ENCODE peak calls at places on chromosomes 3 and 15, in six cellular contexts. R is H1, S is K562, I is GM12891, A is GM12878, Z is HepG2. X is an unnamed sample.

GRCh38 chr3:161854232-161854771 is 357.7 kb downstream of the OTOL1 start:
- DNase-seq in R (peak), S (no peak), I (peak), A (no peak), Z (peak), X (no peak)

GRCh38 chr3:136932518-136932917 is 25.3 kb upstream of the IL20RB start:
- DNase-seq in R (no peak), S (no peak), I (no peak), A (no peak), Z (no peak), X (no peak)

GRCh38 chr3:12193485-12194165 is 34.9 kb upstream of the TIMP4 start:
- DNase-seq in R (no peak), S (no peak), I (no peak), A (peak), Z (peak), X (no peak)

GRCh38 chr3:55823829-55824228 is 336.7 kb upstream of the WNT5A start:
- DNase-seq in R (no peak), S (no peak), I (no peak), A (no peak), Z (no peak), X (no peak)

GRCh38 chr3:33032937-33033336 is 64.0 kb downstream of the GLB1 start:
- DNase-seq in R (no peak), S (no peak), I (no peak), A (no peak), Z (no peak), X (no peak)

GRCh38 chr3:150238995-150239612 is 169.0 kb upstream of the TSC22D2 start:
- DNase-seq in R (peak), S (no peak), I (no peak), A (no peak), Z (peak), X (no peak)

GRCh38 chr15:69071265-69071664 is 56.8 kb downstream of the NOX5 start:
- DNase-seq in R (no peak), S (no peak), I (no peak), A (no peak), Z (no peak), X (no peak)

GRCh38 chr3:66095295-66096001 is 56.7 kb upstream of the MAGI1 start:
- DNase-seq in R (no peak), S (no peak), I (no peak), A (no peak), Z (no peak), X (no peak)

GRCh38 chr3:32757618-32758374 is 60.0 kb upstream of the TRIM71 start:
- DNase-seq in R (no peak), S (peak), I (no peak), A (no peak), Z (peak), X (no peak)

GRCh38 chr3:197749315-197749600 is 425 bp upstream of the FYTTD1 start:
- DNase-seq in R (no peak), S (peak), I (peak), A (no peak), Z (no peak), X (no peak)

GRCh38 chr15:71447328-71448250 is 332.3 kb downstream of the THSD4 start:
- DNase-seq in R (no peak), S (no peak), I (no peak), A (no peak), Z (no peak), X (no peak)

GRCh38 chr3:99620976-99621375 is 17.4 kb upstream of the COL8A1 start:
- DNase-seq in R (no peak), S (no peak), I (no peak), A (no peak), Z (no peak), X (no peak)

GRCh38 chr15:100158368-100158767 is 183.4 kb downstream of the ADAMTS17 start:
- DNase-seq in R (no peak), S (no peak), I (no peak), A (no peak), Z (no peak), X (no peak)

GRCh38 chr15:68774120-68774519 is 46.6 kb downstream of the ANP32A start:
- DNase-seq in R (no peak), S (no peak), I (no peak), A (no peak), Z (no peak), X (no peak)

GRCh38 chr3:49172616-49173041 is 1.2 kb downstream of the KLHDC8B start:
- DNase-seq in R (no peak), S (no peak), I (no peak), A (no peak), Z (no peak), X (no peak)

GRCh38 chr3:128322030-128323022 is 144.4 kb downstream of the DNAJB8 start:
- DNase-seq in R (peak), S (peak), I (peak), A (no peak), Z (no peak), X (no peak)

GRCh38 chr15:65834603-65835282 is 34.5 kb upstream of the RAB11A start:
- DNase-seq in R (no peak), S (no peak), I (no peak), A (no peak), Z (no peak), X (no peak)

GRCh38 chr3:16335772-16336621 is 71.0 kb downstream of the OXNAD1 start:
- DNase-seq in R (no peak), S (no peak), I (no peak), A (no peak), Z (no peak), X (no peak)

GRCh38 chr3:71584216-71585061 is 911 bp upstream of the FOXP1 start:
- DNase-seq in R (no peak), S (peak), I (no peak), A (no peak), Z (peak), X (no peak)

GRCh38 chr3:14646589-14647413 is 4.8 kb upstream of the CCDC174 start:
- DNase-seq in R (no peak), S (no peak), I (no peak), A (no peak), Z (no peak), X (no peak)

GRCh38 chr15:40103864-40104271 is 4.8 kb downstream of the BMF start:
- DNase-seq in R (no peak), S (no peak), I (no peak), A (no peak), Z (no peak), X (no peak)

GRCh38 chr15:61916104-61916503 is 144.1 kb downstream of the VPS13C start:
- DNase-seq in R (no peak), S (no peak), I (no peak), A (no peak), Z (no peak), X (no peak)

GRCh38 chr3:167700926-167701325 is 33.8 kb downstream of the PDCD10 start:
- DNase-seq in R (no peak), S (no peak), I (no peak), A (no peak), Z (no peak), X (no peak)

GRCh38 chr15:65641723-65642475 is 20.2 kb downstream of the SLC24A1 start:
- DNase-seq in R (no peak), S (no peak), I (no peak), A (no peak), Z (peak), X (no peak)

GRCh38 chr15:39784125-39784524 is 1.5 kb upstream of the FSIP1 start:
- DNase-seq in R (no peak), S (no peak), I (no peak), A (no peak), Z (no peak), X (no peak)

GRCh38 chr3:138445654-138446053 is 11.2 kb downstream of the ESYT3 start:
- DNase-seq in R (no peak), S (no peak), I (no peak), A (no peak), Z (no peak), X (no peak)

GRCh38 chr3:129732200-129732876 is 125.9 kb upstream of the PLXND1 start:
- DNase-seq in R (no peak), S (no peak), I (no peak), A (no peak), Z (peak), X (no peak)

GRCh38 chr15:59741274-59741906 is 52.3 kb upstream of the BNIP2 start:
- DNase-seq in R (no peak), S (no peak), I (no peak), A (no peak), Z (peak), X (no peak)

GRCh38 chr3:14770591-14770990 is 48.2 kb upstream of the FGD5 start:
- DNase-seq in R (no peak), S (no peak), I (no peak), A (no peak), Z (no peak), X (no peak)

GRCh38 chr3:109685084-109686079 is 348.0 kb upstream of the DPPA4 start:
- DNase-seq in R (no peak), S (no peak), I (no peak), A (no peak), Z (no peak), X (no peak)

GRCh38 chr15:31270767-31271166 is 55.9 kb upstream of the KLF13 start:
- DNase-seq in R (no peak), S (peak), I (no peak), A (no peak), Z (no peak), X (no peak)

GRCh38 chr3:192892981-192893827 is 24.5 kb downstream of the MB21D2 start:
- DNase-seq in R (no peak), S (no peak), I (peak), A (peak), Z (no peak), X (peak)

GRCh38 chr3:106745344-106746168 is 631.7 kb upstream of the CCDC54 start:
- DNase-seq in R (no peak), S (no peak), I (no peak), A (no peak), Z (no peak), X (no peak)

GRCh38 chr3:111904376-111905241 is 45.5 kb downstream of the PHLDB2 start:
- DNase-seq in R (no peak), S (no peak), I (no peak), A (no peak), Z (peak), X (no peak)

GRCh38 chr3:116256843-116257485 is 188.3 kb downstream of the LSAMP start:
- DNase-seq in R (no peak), S (no peak), I (no peak), A (no peak), Z (no peak), X (no peak)

GRCh38 chr3:7781395-7781794 is 720.2 kb upstream of the LMCD1 start:
- DNase-seq in R (no peak), S (no peak), I (no peak), A (no peak), Z (no peak), X (no peak)

GRCh38 chr3:178968996-178969700 is 102.5 kb downstream of the ZMAT3 start:
- DNase-seq in R (no peak), S (no peak), I (no peak), A (peak), Z (no peak), X (no peak)

DNA sequence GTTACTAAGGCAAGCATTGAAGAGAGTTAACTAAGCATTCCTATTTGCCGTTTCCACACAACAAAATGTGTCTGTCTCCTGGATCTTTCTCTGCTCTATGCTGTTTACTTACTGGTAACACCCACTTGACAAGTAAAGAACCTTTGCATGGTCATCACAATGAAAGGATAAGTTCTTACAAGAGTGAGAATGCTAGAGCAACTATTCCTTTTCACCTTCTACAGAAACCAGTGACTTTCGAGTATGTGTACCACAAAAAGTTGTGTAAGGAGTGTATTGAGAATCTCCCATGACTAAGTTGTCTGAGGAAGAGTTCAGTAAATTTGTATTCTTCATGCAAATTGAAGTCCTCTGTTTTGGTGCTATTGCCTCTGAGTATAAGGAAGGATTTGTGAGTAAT is 10.8 kb downstream of the TIPARP start:
- DNase-seq in R (no peak), S (no peak), I (no peak), A (no peak), Z (no peak), X (no peak)
- TF ChIP-seq TAF1 in R (no peak), S (no peak), I (no peak), A (no peak), Z (no peak), X (no peak)

GRCh38 chr15:97962263-97962662 is 1.8 kb downstream of the ARRDC4 start:
- DNase-seq in R (no peak), S (no peak), I (no peak), A (no peak), Z (peak), X (no peak)

GRCh38 chr15:97963779-97964178 is 3.3 kb downstream of the ARRDC4 start:
- DNase-seq in R (no peak), S (no peak), I (no peak), A (no peak), Z (no peak), X (no peak)

GRCh38 chr15:97959738-97960363 is 652 bp upstream of the ARRDC4 start:
- DNase-seq in R (no peak), S (no peak), I (no peak), A (no peak), Z (no peak), X (no peak)

GRCh38 chr15:97961067-97961954 is 808 bp downstream of the ARRDC4 start:
- DNase-seq in R (peak), S (peak), I (no peak), A (no peak), Z (peak), X (no peak)

GRCh38 chr15:97960364-97961066 is at the start of gene ARRDC4:
- DNase-seq in R (peak), S (peak), I (peak), A (no peak), Z (peak), X (no peak)
- TF ChIP-seq POLR2AphosphoS5 in R (no peak), S (peak), I (no peak), A (no peak), Z (no peak), X (no peak)

DNA sequence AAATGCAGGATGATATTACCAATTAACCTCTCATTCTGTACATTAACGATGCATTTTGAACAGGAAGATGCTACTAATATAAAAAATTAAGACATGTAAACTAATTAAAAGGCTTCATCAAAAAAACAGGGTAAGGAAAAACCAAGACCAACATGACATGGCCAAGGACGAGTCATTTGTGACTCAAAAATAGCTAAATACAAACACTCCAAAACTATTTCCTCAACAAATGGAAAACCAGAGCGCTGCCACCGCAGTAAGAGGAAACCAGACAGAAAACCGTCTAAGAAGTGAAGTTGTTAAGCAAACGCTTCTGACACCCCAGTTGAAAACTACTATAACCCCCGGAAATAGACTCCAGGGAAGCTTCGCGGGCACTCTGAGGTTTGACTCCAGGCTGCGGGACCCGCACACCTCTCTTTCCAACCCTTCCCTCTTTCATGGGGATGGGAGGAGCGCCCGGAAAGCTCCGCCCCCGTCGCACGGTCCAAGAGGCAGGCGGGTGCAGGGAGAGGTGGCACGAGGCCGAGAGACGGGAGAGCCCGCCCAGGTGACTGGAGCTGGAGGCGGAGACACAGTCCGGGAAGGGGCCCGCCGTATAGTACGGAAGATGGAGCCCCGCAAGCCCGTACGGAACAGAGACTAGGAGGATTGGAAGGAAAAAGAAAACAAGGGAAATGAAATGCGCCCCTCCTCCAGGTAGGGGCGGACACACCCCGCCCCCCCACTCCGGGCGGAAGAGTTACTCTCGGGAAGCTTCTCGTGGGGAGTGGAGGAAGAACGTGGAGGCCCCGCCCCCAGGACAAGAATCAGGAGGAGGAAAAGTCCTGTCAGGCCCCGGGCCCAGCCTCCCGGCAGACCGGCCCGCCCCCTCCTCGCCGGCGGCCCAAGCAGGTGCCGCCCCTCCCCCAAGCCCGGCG is 684 bp downstream of the DCAF1 start:
- DNase-seq in R (peak), S (peak), I (peak), A (peak), Z (peak), X (peak)
- TF ChIP-seq POLR2A in R (peak), S (peak), I (peak), A (peak), Z (peak), X (peak)

GRCh38 chr3:183094711-183095110 is 4.6 kb downstream of the MCCC1 start:
- DNase-seq in R (no peak), S (no peak), I (no peak), A (no peak), Z (no peak), X (no peak)

GRCh38 chr3:183100376-183100775 is 1.1 kb upstream of the MCCC1 start:
- DNase-seq in R (no peak), S (no peak), I (no peak), A (no peak), Z (no peak), X (no peak)

GRCh38 chr3:183099026-183099837 is at the start of gene MCCC1:
- DNase-seq in R (peak), S (peak), I (peak), A (peak), Z (peak), X (peak)

GRCh38 chr3:183099838-183100204 is 525 bp upstream of the MCCC1 start:
- DNase-seq in R (no peak), S (no peak), I (no peak), A (no peak), Z (no peak), X (no peak)

GRCh38 chr3:183098538-183099025 is 714 bp downstream of the MCCC1 start:
- DNase-seq in R (no peak), S (no peak), I (no peak), A (no peak), Z (no peak), X (no peak)
- TF ChIP-seq TAF1 in R (no peak), S (no peak), I (no peak), A (peak), Z (no peak), X (no peak)